ENCODE peak calls at places on chromosome 1, in ten cellular contexts. L is GM12891; Q is IMR-90; M is HFFc6; B is brain microvascular endothelial cell; P is activated gamma-delta T cell treated with anti-CD3 and anti-CD28 coated beads, Interleukin-2, amount 50 U/mL, for 16 hours; A is cardiac septum; G is activated CD4-positive, alpha-beta memory T cell treated with anti-CD3 and anti-CD28 coated beads, Interleukin-2, amount 10 ng/mL, durations not matched to agents 7 days and 5 days; S is bronchial epithelial cell; R is left colon. H is an unnamed sample.

GRCh38 chr1:90474158-90474557 is 242.9 kb downstream of the BARHL2 start:
- DNase-seq in L (no peak), Q (no peak), M (no peak), B (no peak), P (no peak), A (no peak), G (no peak), S (no peak), R (no peak), H (no peak)

GRCh38 chr1:6183520-6183989 is 3.4 kb upstream of the CHD5 start:
- DNase-seq in L (no peak), Q (peak; percentile 20), M (peak; percentile 25), B (no peak), P (no peak), A (no peak), G (no peak), S (no peak), R (no peak), H (no peak)

GRCh38 chr1:20921285-20921684 is 134.2 kb upstream of the HP1BP3 start:
- DNase-seq in L (no peak), Q (peak; percentile 28), M (no peak), B (peak; percentile 14), P (no peak), A (no peak), G (no peak), S (no peak), R (no peak), H (no peak)

GRCh38 chr1:99622702-99623347 is 23.1 kb upstream of the PALMD start:
- DNase-seq in L (no peak), Q (no peak), M (no peak), B (no peak), P (no peak), A (no peak), G (no peak), S (no peak), R (no peak), H (no peak)

GRCh38 chr1:203607169-203607873 is 19.3 kb upstream of the ATP2B4 start:
- DNase-seq in L (no peak), Q (peak; percentile 98), M (peak; percentile 91), B (peak; percentile 94), P (peak; percentile 54), A (no peak), G (peak; percentile 77), S (peak; percentile 86), R (peak; percentile 28), H (no peak)

GRCh38 chr1:104592926-104593325 is 843.2 kb downstream of the AMY1C start:
- DNase-seq in L (no peak), Q (no peak), M (no peak), B (no peak), P (no peak), A (no peak), G (no peak), S (no peak), R (no peak), H (no peak)

GRCh38 chr1:218553197-218553596 is 208.1 kb downstream of the TGFB2 start:
- DNase-seq in L (no peak), Q (no peak), M (peak; percentile 26), B (peak; percentile 50), P (no peak), A (no peak), G (no peak), S (no peak), R (no peak), H (no peak)

GRCh38 chr1:168939947-168940223 is 166.6 kb upstream of the ATP1B1 start:
- DNase-seq in L (no peak), Q (no peak), M (no peak), B (no peak), P (no peak), A (no peak), G (no peak), S (no peak), R (no peak), H (no peak)

GRCh38 chr1:228162286-228163003 is 3.2 kb upstream of the IBA57 start:
- DNase-seq in L (no peak), Q (no peak), M (no peak), B (no peak), P (no peak), A (no peak), G (no peak), S (peak; percentile 61), R (peak; percentile 20), H (no peak)

GRCh38 chr1:21550097-21550496 is 40.9 kb downstream of the ALPL start:
- DNase-seq in L (no peak), Q (peak; percentile 50), M (no peak), B (no peak), P (no peak), A (no peak), G (no peak), S (no peak), R (no peak), H (no peak)

GRCh38 chr1:5164155-5164554 is 509.7 kb downstream of the AJAP1 start:
- DNase-seq in L (no peak), Q (no peak), M (no peak), B (no peak), P (no peak), A (no peak), G (no peak), S (no peak), R (no peak), H (no peak)

GRCh38 chr1:151728151-151728711 is 6.9 kb downstream of the RIIAD1 start:
- DNase-seq in L (no peak), Q (peak; percentile 57), M (peak; percentile 52), B (peak; percentile 25), P (no peak), A (peak; percentile 70), G (no peak), S (no peak), R (no peak), H (no peak)

GRCh38 chr1:9929431-9930385 is 13.5 kb downstream of the LZIC start:
- DNase-seq in L (no peak), Q (no peak), M (no peak), B (no peak), P (no peak), A (no peak), G (no peak), S (no peak), R (no peak), H (no peak)

GRCh38 chr1:231161711-231162299 is at the start of gene TRIM67:
- DNase-seq in L (peak; percentile 27), Q (no peak), M (no peak), B (no peak), P (no peak), A (no peak), G (no peak), S (no peak), R (no peak), H (peak; percentile 30)

GRCh38 chr1:5850503-5850902 is 141.7 kb downstream of the NPHP4 start:
- DNase-seq in L (no peak), Q (peak; percentile 4), M (no peak), B (peak; percentile 3), P (no peak), A (no peak), G (no peak), S (no peak), R (no peak), H (no peak)

GRCh38 chr1:105137543-105138444 is 1388.1 kb downstream of the AMY1C start:
- DNase-seq in L (peak; percentile 2), Q (no peak), M (no peak), B (no peak), P (no peak), A (no peak), G (no peak), S (peak; percentile 40), R (no peak), H (peak; percentile 18)

GRCh38 chr1:53375440-53375839 is 47.6 kb upstream of the LRP8 start:
- DNase-seq in L (no peak), Q (no peak), M (no peak), B (no peak), P (no peak), A (peak; percentile 38), G (no peak), S (no peak), R (no peak), H (no peak)

GRCh38 chr1:81550753-81551152 is 250.0 kb upstream of the ADGRL2 start:
- DNase-seq in L (no peak), Q (no peak), M (no peak), B (no peak), P (no peak), A (no peak), G (no peak), S (peak; percentile 97), R (no peak), H (no peak)

GRCh38 chr1:244080343-244080929 is 29.4 kb downstream of the ZBTB18 start:
- DNase-seq in L (no peak), Q (no peak), M (no peak), B (no peak), P (no peak), A (no peak), G (no peak), S (no peak), R (no peak), H (no peak)

GRCh38 chr1:25004355-25004754 is 74.3 kb upstream of the RUNX3 start:
- DNase-seq in L (no peak), Q (no peak), M (no peak), B (no peak), P (no peak), A (no peak), G (peak; percentile 35), S (no peak), R (no peak), H (no peak)

GRCh38 chr1:230127105-230128054 is 60.3 kb downstream of the GALNT2 start:
- DNase-seq in L (no peak), Q (no peak), M (no peak), B (no peak), P (peak; percentile 25), A (no peak), G (peak; percentile 55), S (no peak), R (no peak), H (no peak)

GRCh38 chr1:68313736-68314594 is 81.6 kb upstream of the WLS start:
- DNase-seq in L (no peak), Q (no peak), M (no peak), B (no peak), P (no peak), A (no peak), G (no peak), S (no peak), R (no peak), H (no peak)

GRCh38 chr1:25028910-25029599 is 99.0 kb upstream of the RUNX3 start:
- DNase-seq in L (no peak), Q (no peak), M (no peak), B (no peak), P (no peak), A (no peak), G (peak; percentile 74), S (no peak), R (no peak), H (no peak)

GRCh38 chr1:58942759-58943191 is 158.9 kb upstream of the JUN start:
- DNase-seq in L (no peak), Q (no peak), M (no peak), B (no peak), P (no peak), A (no peak), G (no peak), S (peak; percentile 46), R (no peak), H (no peak)

GRCh38 chr1:50829010-50829958 is 130.8 kb downstream of the FAF1 start:
- DNase-seq in L (no peak), Q (no peak), M (no peak), B (no peak), P (no peak), A (no peak), G (no peak), S (no peak), R (no peak), H (no peak)

GRCh38 chr1:22452401-22452963 is 831 bp downstream of the ZBTB40 start:
- DNase-seq in L (no peak), Q (peak; percentile 38), M (peak; percentile 16), B (no peak), P (no peak), A (no peak), G (peak; percentile 21), S (peak; percentile 41), R (no peak), H (no peak)

GRCh38 chr1:171245458-171246064 is 2.7 kb upstream of the FMO1 start:
- DNase-seq in L (peak; percentile 21), Q (peak; percentile 27), M (peak; percentile 35), B (peak; percentile 35), P (no peak), A (no peak), G (no peak), S (peak; percentile 52), R (peak; percentile 20), H (peak; percentile 38)

GRCh38 chr1:70487910-70488665 is 77.0 kb downstream of the CTH start:
- DNase-seq in L (peak; percentile 14), Q (peak; percentile 34), M (peak; percentile 0), B (peak; percentile 30), P (no peak), A (no peak), G (peak; percentile 22), S (peak; percentile 49), R (no peak), H (peak; percentile 48)

H was measured in GM10248.